ENCODE peak calls at places on chromosome 11, in five cellular contexts. Q is dorsolateral prefrontal cortex, N is astrocyte of the cerebellum, B is HCT116, X is RWPE1. S is an unnamed sample.

GRCh38 chr11:16739326-16739875 is 954 bp downstream of the C11orf58 start:
- DNase-seq in Q (no peak), N (no peak), B (no peak), X (peak; percentile 16), S (no peak)

GRCh38 chr11:72647882-72648281 is 26.3 kb downstream of the PDE2A start:
- DNase-seq in Q (no peak), N (no peak), B (no peak), X (no peak), S (no peak)

GRCh38 chr11:64164392-64165312 is 1.3 kb downstream of the MACROD1 start:
- DNase-seq in Q (no peak), N (no peak), B (no peak), X (no peak), S (no peak)

GRCh38 chr11:33542921-33543320 is 157.7 kb downstream of the C11orf91 start:
- DNase-seq in Q (peak; percentile 60), N (no peak), B (peak; percentile 22), X (peak; percentile 59), S (peak; percentile 58)

GRCh38 chr11:2731285-2732125 is 31.7 kb upstream of the KCNQ1OT1 start:
- DNase-seq in Q (no peak), N (no peak), B (no peak), X (no peak), S (no peak)

GRCh38 chr11:97937501-97937900 is 1083.2 kb upstream of the CNTN5 start:
- DNase-seq in Q (no peak), N (no peak), B (no peak), X (no peak), S (no peak)

GRCh38 chr11:17922474-17922788 is 90.4 kb downstream of the SERGEF start:
- DNase-seq in Q (no peak), N (no peak), B (no peak), X (no peak), S (no peak)

GRCh38 chr11:57432017-57432590 is 5.2 kb upstream of the SLC43A3 start:
- DNase-seq in Q (no peak), N (no peak), B (no peak), X (no peak), S (no peak)

GRCh38 chr11:100434821-100435641 is 252.1 kb upstream of the ARHGAP42 start:
- DNase-seq in Q (no peak), N (no peak), B (no peak), X (no peak), S (no peak)

GRCh38 chr11:108697872-108698473 is 33.1 kb downstream of the DDX10 start:
- DNase-seq in Q (peak; percentile 51), N (peak; percentile 68), B (peak; percentile 51), X (peak; percentile 67), S (no peak)

GRCh38 chr11:2142762-2143202 is 3.6 kb upstream of the IGF2 start:
- DNase-seq in Q (no peak), N (no peak), B (no peak), X (peak; percentile 49), S (no peak)

GRCh38 chr11:134677338-134677948 is 265.4 kb upstream of the B3GAT1 start:
- DNase-seq in Q (no peak), N (no peak), B (no peak), X (no peak), S (no peak)

GRCh38 chr11:42770444-42771065 is 541.2 kb upstream of the API5 start:
- DNase-seq in Q (no peak), N (no peak), B (no peak), X (no peak), S (no peak)

DNA sequence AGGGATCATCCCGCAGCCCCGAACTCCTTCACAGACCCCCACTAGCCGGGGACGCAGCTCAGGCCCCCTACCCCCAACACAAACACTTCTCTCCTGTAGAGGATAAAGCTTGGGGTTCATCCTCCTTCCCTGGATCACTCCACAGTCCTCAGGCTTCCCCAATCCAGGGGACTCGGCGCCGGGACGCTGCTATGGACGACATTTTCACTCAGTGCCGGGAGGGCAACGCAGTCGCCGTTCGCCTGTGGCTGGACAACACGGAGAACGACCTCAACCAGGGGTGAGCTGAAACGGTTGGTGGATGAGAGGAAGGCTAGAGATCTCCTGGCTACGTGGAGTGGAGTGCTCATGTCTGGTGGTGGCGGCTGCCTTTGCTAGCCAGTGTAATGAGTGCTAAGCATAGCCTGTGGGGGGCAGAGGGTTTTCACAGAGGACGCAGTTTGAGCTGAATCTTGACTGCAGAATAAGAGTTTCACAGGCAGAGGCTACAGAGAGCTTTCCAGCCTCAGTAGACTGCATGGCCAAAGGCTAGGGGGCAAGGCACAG is 580 bp downstream of the ILK start:
- DNase-seq in Q (no peak), N (peak; percentile 37), B (no peak), X (peak; percentile 53), S (no peak)
- TF ChIP-seq CTCF in Q (peak; percentile 43), N (peak; percentile 25), B (no peak), X (no peak), S (peak; percentile 19)

GRCh38 chr11:114501901-114502300 is 57.8 kb downstream of the NXPE1 start:
- DNase-seq in Q (no peak), N (no peak), B (no peak), X (no peak), S (no peak)

GRCh38 chr11:114496915-114497314 is 57.6 kb downstream of the REXO2 start:
- DNase-seq in Q (no peak), N (no peak), B (no peak), X (no peak), S (no peak)
- TF ChIP-seq CTCF in Q (no peak), N (no peak), B (no peak), X (no peak), S (no peak)

GRCh38 chr11:415640-416041 is 842 bp upstream of the SIGIRR start:
- DNase-seq in Q (no peak), N (no peak), B (no peak), X (no peak), S (peak; percentile 43)
- TF ChIP-seq CTCF in Q (no peak), N (no peak), B (no peak), X (no peak), S (no peak)

DNA sequence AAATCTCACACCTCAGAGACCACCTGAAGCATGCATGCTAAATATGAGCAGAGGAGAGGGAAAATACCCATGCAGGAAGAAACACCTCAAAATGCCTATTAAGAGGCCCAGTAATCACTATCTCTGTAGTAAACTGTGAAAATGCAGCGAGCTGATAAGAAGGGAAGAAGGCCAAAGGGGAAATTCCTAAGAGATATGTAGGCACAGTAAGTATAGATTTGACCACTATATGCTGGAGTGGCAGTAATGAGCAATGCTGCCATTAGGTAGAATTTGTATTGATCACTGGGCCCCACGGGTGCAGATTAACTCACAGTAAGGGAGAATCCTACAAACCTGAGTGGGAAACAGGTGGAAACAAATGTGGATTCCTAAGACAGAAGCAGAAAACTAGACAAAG is 1813.1 kb upstream of the RAG2 start:
- DNase-seq in Q (no peak), N (no peak), B (no peak), X (no peak), S (no peak)
- TF ChIP-seq CTCF in Q (no peak), N (peak; percentile 28), B (no peak), X (peak; percentile 9), S (no peak)

DNA sequence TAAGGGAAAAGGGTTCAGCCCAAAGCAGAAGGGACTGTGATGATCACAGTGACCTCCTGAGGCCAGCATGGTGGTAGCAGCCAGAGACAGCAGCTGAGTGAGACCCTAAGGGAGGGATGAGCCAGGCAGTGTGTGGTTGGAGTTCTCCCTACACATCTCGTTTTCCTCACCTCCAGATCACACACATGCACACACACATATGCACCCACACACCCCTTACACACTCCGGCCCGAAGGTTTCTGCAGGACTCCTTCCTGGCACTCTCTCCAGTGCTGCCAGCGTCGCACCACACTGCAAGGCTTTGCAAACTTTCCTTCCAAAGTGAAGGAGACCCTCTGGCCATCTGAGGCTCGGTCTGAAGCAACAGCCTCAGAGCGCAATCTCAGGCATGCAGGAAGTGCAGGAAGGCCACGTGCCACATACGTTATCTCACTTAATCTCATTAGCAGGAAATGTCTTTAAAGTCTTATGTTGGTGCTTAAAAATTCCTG is 26.9 kb upstream of the TP53I11 start:
- DNase-seq in Q (no peak), N (no peak), B (no peak), X (no peak), S (no peak)
- TF ChIP-seq CTCF in Q (no peak), N (no peak), B (peak; percentile 4), X (no peak), S (no peak)

DNA sequence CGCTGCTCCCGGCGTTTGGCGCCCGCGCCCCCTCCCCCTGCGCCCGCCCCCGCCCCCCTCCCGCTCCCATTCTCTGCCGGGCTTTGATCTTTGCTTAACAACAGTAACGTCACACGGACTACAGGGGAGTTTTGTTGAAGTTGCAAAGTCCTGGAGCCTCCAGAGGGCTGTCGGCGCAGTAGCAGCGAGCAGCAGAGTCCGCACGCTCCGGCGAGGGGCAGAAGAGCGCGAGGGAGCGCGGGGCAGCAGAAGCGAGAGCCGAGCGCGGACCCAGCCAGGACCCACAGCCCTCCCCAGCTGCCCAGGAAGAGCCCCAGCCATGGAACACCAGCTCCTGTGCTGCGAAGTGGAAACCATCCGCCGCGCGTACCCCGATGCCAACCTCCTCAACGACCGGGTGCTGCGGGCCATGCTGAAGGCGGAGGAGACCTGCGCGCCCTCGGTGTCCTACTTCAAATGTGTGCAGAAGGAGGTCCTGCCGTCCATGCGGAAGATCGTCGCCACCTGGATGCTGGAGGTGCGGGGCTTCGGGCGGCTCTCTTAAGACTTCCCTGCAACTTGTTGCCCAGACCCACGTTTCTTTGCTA is at the start of gene CCND1:
- DNase-seq in Q (no peak), N (peak; percentile 87), B (peak; percentile 85), X (peak; percentile 78), S (peak; percentile 80)
- TF ChIP-seq CTCF in Q (no peak), N (peak; percentile 41), B (no peak), X (peak; percentile 26), S (peak; percentile 28)

S was measured in lower lobe of right lung.